ENCODE peak calls at places on chromosomes 12 and 14, in nine cellular contexts. N, S, R, A, Z, V, D, Q and I are unnamed samples.

GRCh38 chr14:103164786-103165185 is 41.5 kb downstream of the TNFAIP2 start:
- DNase-seq in N (no peak), S (no peak), R (no peak), A (no peak), Z (no peak), V (no peak), D (no peak), Q (no peak), I (no peak)

GRCh38 chr14:93619176-93619793 is 169.0 kb downstream of the PRIMA1 start:
- DNase-seq in N (peak; percentile 9), S (peak; percentile 20), R (peak; percentile 34), A (peak; percentile 64), Z (peak; percentile 69), V (peak; percentile 15), D (peak; percentile 37), Q (peak; percentile 61), I (peak; percentile 8)

GRCh38 chr14:88476375-88476774 is 78.4 kb downstream of the PTPN21 start:
- DNase-seq in N (no peak), S (peak; percentile 22), R (no peak), A (no peak), Z (no peak), V (no peak), D (no peak), Q (peak; percentile 18), I (no peak)

GRCh38 chr14:105116451-105117256 is 51.4 kb upstream of the GPR132 start:
- DNase-seq in N (no peak), S (no peak), R (no peak), A (no peak), Z (no peak), V (no peak), D (no peak), Q (no peak), I (no peak)

GRCh38 chr12:63991036-63991547 is 146.6 kb downstream of the SRGAP1 start:
- DNase-seq in N (no peak), S (no peak), R (no peak), A (no peak), Z (no peak), V (no peak), D (no peak), Q (no peak), I (no peak)

GRCh38 chr14:20501346-20501745 is 4.0 kb upstream of the RNASE10 start:
- DNase-seq in N (no peak), S (peak; percentile 72), R (peak; percentile 52), A (no peak), Z (no peak), V (peak; percentile 19), D (no peak), Q (peak; percentile 83), I (no peak)

GRCh38 chr14:60645191-60645590 is 4.1 kb downstream of the SIX1 start:
- DNase-seq in N (no peak), S (no peak), R (no peak), A (no peak), Z (no peak), V (no peak), D (no peak), Q (no peak), I (no peak)

GRCh38 chr12:44847888-44848770 is 28.0 kb downstream of the NELL2 start:
- DNase-seq in N (no peak), S (no peak), R (no peak), A (no peak), Z (no peak), V (no peak), D (no peak), Q (no peak), I (peak; percentile 44)

GRCh38 chr14:44353805-44354204 is 153.3 kb downstream of the FSCB start:
- DNase-seq in N (no peak), S (peak; percentile 5), R (no peak), A (no peak), Z (no peak), V (no peak), D (no peak), Q (no peak), I (no peak)

GRCh38 chr12:63982787-63983186 is 138.3 kb downstream of the SRGAP1 start:
- DNase-seq in N (no peak), S (peak; percentile 18), R (no peak), A (no peak), Z (no peak), V (no peak), D (no peak), Q (no peak), I (no peak)

GRCh38 chr12:27334052-27334720 is 1.6 kb downstream of the BMAL2 start:
- DNase-seq in N (no peak), S (no peak), R (no peak), A (no peak), Z (no peak), V (no peak), D (no peak), Q (no peak), I (peak; percentile 14)

GRCh38 chr14:68734231-68734732 is 58.6 kb downstream of the ZFP36L1 start:
- DNase-seq in N (no peak), S (no peak), R (no peak), A (no peak), Z (no peak), V (no peak), D (no peak), Q (no peak), I (peak; percentile 42)

GRCh38 chr12:9881988-9882387 is 699 bp downstream of the KLRF2 start:
- DNase-seq in N (no peak), S (no peak), R (no peak), A (no peak), Z (no peak), V (no peak), D (no peak), Q (no peak), I (no peak)